ENCODE peak calls at places on chromosome 19, in nine cellular contexts. Y, K, O, W, V, S, U, B and M are unnamed samples.

GRCh38 chr19:12095111-12095790 is 30.7 kb downstream of the ZNF844 start:
- DNase-seq in K (no peak), B (peak; percentile 70), W (peak; percentile 64), U (no peak), Y (no peak), O (no peak), V (no peak), S (no peak), M (no peak)

GRCh38 chr19:15448778-15449619 is 757 bp downstream of the WIZ start:
- DNase-seq in Y (no peak), B (peak; percentile 14), K (peak; percentile 42), U (no peak), W (no peak), S (no peak), V (no peak), O (no peak), M (no peak)

GRCh38 chr19:17296278-17296677 is 6.9 kb downstream of the ABHD8 start:
- DNase-seq in B (no peak), W (peak; percentile 36), O (no peak), U (no peak), Y (peak; percentile 31), K (no peak), S (no peak), V (no peak), M (no peak)

GRCh38 chr19:51131780-51132680 is 7.3 kb downstream of the SIGLEC9 start:
- DNase-seq in K (peak; percentile 43), O (peak; percentile 90), Y (no peak), W (peak; percentile 38), U (peak; percentile 25), B (peak; percentile 60), S (peak; percentile 32), V (no peak), M (no peak)

GRCh38 chr19:15111758-15112157 is 4.6 kb downstream of the SYDE1 start:
- DNase-seq in K (no peak), U (no peak), O (no peak), S (no peak), Y (no peak), V (no peak), W (no peak), B (no peak), M (no peak)

GRCh38 chr19:7912144-7912696 is 2.4 kb upstream of the TGFBR3L start:
- DNase-seq in W (no peak), O (no peak), B (no peak), U (no peak), S (no peak), K (no peak), V (no peak), Y (no peak), M (no peak)

GRCh38 chr19:20863176-20863575 is 59.9 kb upstream of the ZNF85 start:
- DNase-seq in V (no peak), K (no peak), O (no peak), B (no peak), S (no peak), W (no peak), Y (no peak), U (peak; percentile 8), M (no peak)

GRCh38 chr19:35008891-35009341 is 8.8 kb downstream of the GRAMD1A start:
- DNase-seq in O (no peak), Y (no peak), S (no peak), V (no peak), B (no peak), W (no peak), U (no peak), K (no peak), M (no peak)

GRCh38 chr19:40191836-40192646 is 815 bp downstream of the MAP3K10 start:
- DNase-seq in B (peak; percentile 21), K (peak; percentile 89), V (peak; percentile 77), O (peak; percentile 27), W (peak; percentile 19), Y (no peak), S (peak; percentile 23), U (peak; percentile 22), M (no peak)

GRCh38 chr19:35084078-35084762 is 31.4 kb upstream of the FXYD3 start:
- DNase-seq in B (no peak), U (no peak), W (no peak), K (no peak), V (no peak), O (no peak), Y (no peak), S (no peak), M (no peak)

GRCh38 chr19:3669134-3669436 is 31.2 kb downstream of the PIP5K1C start:
- DNase-seq in O (no peak), W (no peak), V (no peak), U (no peak), B (no peak), S (no peak), K (no peak), Y (no peak), M (no peak)

GRCh38 chr19:3670796-3671679 is 29.2 kb downstream of the PIP5K1C start:
- DNase-seq in O (peak; percentile 66), U (peak; percentile 36), B (peak; percentile 88), K (no peak), S (peak; percentile 51), W (peak; percentile 56), V (no peak), Y (peak; percentile 54), M (no peak)

GRCh38 chr19:3668331-3669133 is 31.7 kb downstream of the PIP5K1C start:
- DNase-seq in S (no peak), W (peak; percentile 39), V (no peak), K (no peak), U (no peak), O (no peak), B (no peak), Y (peak; percentile 26), M (no peak)

GRCh38 chr19:3670258-3670795 is 29.9 kb downstream of the PIP5K1C start:
- DNase-seq in U (peak; percentile 47), B (peak; percentile 96), V (no peak), K (peak; percentile 45), W (peak; percentile 84), S (peak; percentile 49), Y (peak; percentile 85), O (peak; percentile 38), M (no peak)

GRCh38 chr19:3669616-3670257 is 30.5 kb downstream of the PIP5K1C start:
- DNase-seq in Y (no peak), U (no peak), B (no peak), O (no peak), S (no peak), W (no peak), K (no peak), V (no peak), M (no peak)
- H3K4me1 ChIP-seq in Y (peaks cover 44% of the 10 kb centered on the region), U (peaks cover 12% of the 10 kb centered on the region), B (peaks cover 23% of the 10 kb centered on the region), O (peaks cover 62% of the 10 kb centered on the region), S (peaks cover 6% of the 10 kb centered on the region), W (peaks cover 22% of the 10 kb centered on the region), K (peaks cover 39% of the 10 kb centered on the region), V (no peaks in the 10 kb centered on the region), M (no peaks in the 10 kb centered on the region)

DNA sequence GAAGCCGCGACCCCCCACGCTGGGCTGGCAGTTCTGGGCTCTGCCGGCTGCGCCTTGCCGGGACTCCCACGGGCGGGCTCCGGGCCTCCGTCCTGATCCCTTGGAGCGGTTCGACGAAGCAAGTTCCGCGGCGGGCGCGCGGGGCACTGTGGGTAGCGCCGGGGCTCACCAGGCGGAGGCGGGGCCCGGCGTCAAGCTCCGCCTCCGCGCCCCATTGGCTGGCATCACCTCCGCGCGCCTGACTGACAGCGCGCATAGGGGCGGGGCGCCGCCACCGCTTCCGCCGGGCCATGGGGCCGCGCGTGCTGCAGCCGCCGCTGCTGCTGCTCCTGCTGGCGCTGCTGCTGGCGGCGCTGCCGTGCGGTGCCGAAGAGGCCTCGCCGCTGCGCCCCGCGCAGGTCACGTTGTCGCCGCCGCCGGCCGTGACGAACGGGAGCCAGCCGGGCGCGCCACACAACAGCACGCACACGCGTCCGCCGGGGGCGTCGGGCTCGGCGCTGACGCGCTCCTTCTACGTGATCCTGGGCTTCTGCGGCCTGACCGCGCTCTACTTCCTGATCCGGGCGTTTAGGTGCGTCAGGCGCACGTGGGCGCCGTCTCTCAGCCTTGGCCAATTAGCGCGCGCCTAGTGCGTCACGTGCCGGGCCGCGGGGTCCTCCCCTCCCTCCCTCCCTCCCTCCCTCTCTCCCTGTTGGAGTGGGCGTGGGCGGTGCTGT is at the start of gene FAM174C:
- DNase-seq in S (peak; percentile 96), U (peak; percentile 95), Y (peak; percentile 92), V (peak; percentile 97), K (peak; percentile 98), B (peak; percentile 97), O (peak; percentile 95), W (peak; percentile 97), M (peak; percentile 81)
- H3K27ac ChIP-seq in S (peak within 1 kb of the TSS; percentile 99), U (peak within 1 kb of the TSS; percentile 86), Y (peak within 1 kb of the TSS; percentile 92), V (no peak within 1 kb of the TSS), K (peak within 1 kb of the TSS; percentile 98), B (peak within 1 kb of the TSS; percentile 92), O (peak within 1 kb of the TSS; percentile 97), W (peak within 1 kb of the TSS; percentile 91), M (peak within 1 kb of the TSS; percentile 84)

GRCh38 chr19:2426661-2427322 is 594 bp downstream of the TIMM13 start:
- DNase-seq in K (peak; percentile 79), W (peak; percentile 14), S (peak; percentile 58), B (peak; percentile 39), V (peak; percentile 70), U (peak; percentile 49), O (peak; percentile 37), Y (no peak), M (peak; percentile 26)

GRCh38 chr19:2427323-2428026 is at the start of gene TIMM13:
- DNase-seq in B (peak; percentile 98), O (peak; percentile 96), S (peak; percentile 97), Y (peak; percentile 81), K (peak; percentile 100), W (peak; percentile 95), V (peak; percentile 98), U (peak; percentile 98), M (peak; percentile 91)

GRCh38 chr19:2428756-2429711 is 1.6 kb upstream of the TIMM13 start:
- DNase-seq in W (no peak), U (no peak), Y (no peak), B (no peak), S (no peak), V (peak; percentile 54), K (no peak), O (no peak), M (no peak)

GRCh38 chr19:2429917-2430570 is 2.7 kb upstream of the TIMM13 start:
- DNase-seq in B (no peak), Y (no peak), V (no peak), S (no peak), O (no peak), U (no peak), K (no peak), W (no peak), M (no peak)

DNA sequence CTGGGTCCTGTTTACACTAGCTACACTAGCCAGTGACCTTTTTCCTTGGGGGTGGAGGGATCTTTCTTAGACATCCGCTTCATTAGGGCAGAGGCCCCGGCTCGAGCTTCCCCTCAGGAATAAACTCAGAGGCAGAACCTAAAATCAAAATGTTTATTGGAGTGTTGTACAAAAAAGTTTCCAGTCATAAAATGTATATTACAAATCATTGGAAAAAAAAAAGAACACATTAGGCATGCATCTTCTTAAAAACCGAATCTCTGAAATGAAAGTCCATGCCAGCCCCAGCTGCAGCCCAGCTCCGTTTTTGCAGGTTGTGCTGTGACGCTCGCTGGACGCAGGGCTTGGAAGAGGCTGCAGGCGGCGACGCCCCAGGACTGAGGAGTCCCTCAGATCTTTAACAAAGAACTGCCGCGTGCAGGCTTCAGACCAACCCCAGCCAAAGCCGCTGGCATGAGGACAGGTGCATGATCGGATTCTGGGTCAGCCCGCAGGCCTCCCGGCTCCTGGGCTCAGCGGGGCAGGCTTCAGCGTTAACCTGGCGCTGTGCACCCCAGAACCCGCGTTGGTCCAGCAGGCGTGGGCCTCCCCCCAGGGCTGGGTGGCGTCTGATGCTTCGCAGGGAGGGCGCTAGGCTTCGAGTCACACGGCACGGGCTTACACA is 773 bp upstream of the TIMM13 start:
- DNase-seq in W (peak; percentile 8), V (peak; percentile 77), O (no peak), Y (no peak), U (peak; percentile 28), K (peak; percentile 76), S (peak; percentile 41), B (no peak), M (peak; percentile 11)
- TF ChIP-seq CTCF in W (no peak), V (no peak), O (no peak), Y (no peak), U (no peak), K (no peak), S (no peak), B (no peak), M (no peak)

GRCh38 chr19:49869484-49870308 is 2.3 kb upstream of the PNKP start:
- DNase-seq in S (peak; percentile 97), O (peak; percentile 95), K (peak; percentile 100), U (peak; percentile 97), B (peak; percentile 100), W (peak; percentile 100), V (peak; percentile 99), Y (peak; percentile 100), M (peak; percentile 99)
- H3K4me1 ChIP-seq in S (peaks cover 22% of the 10 kb centered on the region), O (peaks cover 60% of the 10 kb centered on the region), K (peaks cover 15% of the 10 kb centered on the region), U (peaks cover 59% of the 10 kb centered on the region), B (peaks cover 16% of the 10 kb centered on the region), W (peaks cover 7% of the 10 kb centered on the region), V (peaks cover 2% of the 10 kb centered on the region), Y (peaks cover 37% of the 10 kb centered on the region), M (no peaks in the 10 kb centered on the region)